ENCODE peak calls at places on chromosome 5, in ten cellular contexts. O is thoracic aorta, Q is ascending aorta, H is prostate gland, T is astrocyte, V is tibial artery, Y is RWPE2, M is heart right ventricle, S is pancreas, K is hepatocyte. E is an unnamed sample. For H3K9me3, the result is how much of the 10 kb centered on the place peaks cover.

GRCh38 chr5:107389769-107390168 is 281.0 kb downstream of the EFNA5 start:
- DNase-seq in O (no peak), Q (no peak), H (no peak), T (no peak), V (no peak), Y (no peak), M (no peak), S (no peak), K (no peak), E (no peak)

GRCh38 chr5:55276771-55277170 is 30.7 kb downstream of the DHX29 start:
- DNase-seq in O (no peak), Q (no peak), H (no peak), T (peak), V (no peak), Y (no peak), M (no peak), S (no peak), K (no peak), E (no peak)

GRCh38 chr5:176173647-176174046 is 64.6 kb upstream of the SIMC1 start:
- DNase-seq in O (no peak), Q (no peak), H (no peak), T (no peak), V (no peak), Y (peak), M (no peak), S (no peak), K (no peak), E (no peak)

GRCh38 chr5:67335391-67335790 is 138.8 kb upstream of the CD180 start:
- DNase-seq in O (no peak), Q (no peak), H (no peak), T (no peak), V (no peak), Y (no peak), M (no peak), S (no peak), K (no peak), E (no peak)

GRCh38 chr5:158382473-158382872 is 523.5 kb upstream of the CLINT1 start:
- DNase-seq in O (peak), Q (peak), H (peak), T (peak), V (peak), Y (peak), M (peak), S (peak), K (peak), E (no peak)

GRCh38 chr5:147408980-147409379 is 100.9 kb downstream of the DPYSL3 start:
- DNase-seq in O (no peak), Q (no peak), H (no peak), T (no peak), V (no peak), Y (no peak), M (no peak), S (no peak), K (no peak), E (no peak)

GRCh38 chr5:148820778-148821395 is 5.5 kb upstream of the ADRB2 start:
- DNase-seq in O (no peak), Q (no peak), H (no peak), T (peak), V (no peak), Y (no peak), M (no peak), S (no peak), K (no peak), E (no peak)

GRCh38 chr5:67059747-67060490 is 136.7 kb downstream of the CD180 start:
- DNase-seq in O (no peak), Q (no peak), H (no peak), T (peak), V (no peak), Y (no peak), M (no peak), S (no peak), K (no peak), E (no peak)

GRCh38 chr5:157561105-157561504 is 14.5 kb downstream of the ADAM19 start:
- DNase-seq in O (no peak), Q (peak), H (no peak), T (peak), V (no peak), Y (no peak), M (peak), S (no peak), K (no peak), E (no peak)

GRCh38 chr5:36301858-36302603 is at the start of gene RANBP3L:
- DNase-seq in O (no peak), Q (no peak), H (peak), T (peak), V (no peak), Y (no peak), M (peak), S (peak), K (peak), E (no peak)

GRCh38 chr5:80957031-80957761 is 3.0 kb upstream of the RASGRF2 start:
- DNase-seq in O (no peak), Q (no peak), H (no peak), T (peak), V (no peak), Y (no peak), M (no peak), S (no peak), K (no peak), E (no peak)

GRCh38 chr5:44538831-44539539 is 149.8 kb upstream of the FGF10 start:
- DNase-seq in O (no peak), Q (no peak), H (no peak), T (no peak), V (no peak), Y (no peak), M (no peak), S (no peak), K (peak), E (no peak)

GRCh38 chr5:73434461-73434860 is 14.1 kb downstream of the FOXD1 start:
- DNase-seq in O (no peak), Q (no peak), H (no peak), T (no peak), V (no peak), Y (no peak), M (no peak), S (no peak), K (no peak), E (no peak)

GRCh38 chr5:163354685-163355084 is 82.7 kb upstream of the CCNG1 start:
- DNase-seq in O (no peak), Q (no peak), H (no peak), T (no peak), V (no peak), Y (no peak), M (no peak), S (no peak), K (no peak), E (no peak)
- H3K27ac ChIP-seq in O (no peak), Q (no peak), H (no peak), T (no peak), V (no peak), Y (no peak), M (peak), S (no peak), K (no peak), E (no peak)

GRCh38 chr5:10521466-10522223 is 42.2 kb upstream of the ANKRD33B start:
- DNase-seq in O (no peak), Q (no peak), H (no peak), T (no peak), V (peak), Y (peak), M (no peak), S (no peak), K (no peak), E (no peak)
- TF ChIP-seq CTCF in O (no peak), Q (no peak), H (no peak), T (peak), V (no peak), Y (peak), M (peak), S (no peak), K (no peak), E (no peak)

DNA sequence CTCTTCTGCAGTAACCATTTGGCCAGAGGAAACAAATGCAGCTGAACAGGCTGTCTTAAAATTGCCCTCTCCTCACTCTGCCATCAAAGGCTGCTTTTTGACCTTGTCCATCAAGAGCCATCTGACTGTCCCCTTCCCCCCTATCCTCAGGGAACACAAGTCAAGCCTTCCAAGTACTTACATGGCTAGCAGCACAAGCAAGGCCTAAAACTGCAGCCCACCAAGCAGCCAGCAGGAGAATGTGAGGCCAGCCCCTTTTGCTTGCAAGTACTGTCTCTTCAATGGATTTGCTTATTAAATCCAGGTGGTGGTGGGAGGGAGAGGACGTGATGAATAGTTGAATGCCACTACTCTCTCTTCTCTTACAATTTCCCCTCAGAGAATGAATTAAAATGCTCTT is 83.5 kb downstream of the HTR1A start:
- DNase-seq in O (no peak), Q (no peak), H (no peak), T (no peak), V (no peak), Y (no peak), M (no peak), S (no peak), K (no peak), E (no peak)
- H3K9me3 ChIP-seq in O (under half), Q (under half), H (under half), T (under half), V (under half), Y (under half), M (under half), S (under half), K (under half), E (under half)

DNA sequence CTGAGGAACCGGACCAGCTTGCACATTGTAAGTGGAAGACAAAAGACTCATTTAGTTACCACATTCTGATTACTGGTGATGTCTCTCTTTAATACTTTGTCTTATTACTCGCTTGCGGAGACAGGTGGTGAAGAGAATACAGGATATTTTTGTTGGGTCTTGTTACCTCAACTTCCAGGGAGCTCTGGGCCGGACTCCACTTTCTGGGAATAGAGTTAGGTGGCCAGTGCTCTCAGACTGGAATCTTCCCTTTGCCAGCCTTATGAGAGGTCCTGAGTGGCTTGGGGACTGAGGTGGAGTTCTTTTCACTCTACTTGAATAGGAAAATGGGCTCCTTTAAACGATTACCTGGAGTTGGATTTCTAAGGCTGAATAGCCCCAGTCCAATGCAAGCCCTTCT is 33.3 kb upstream of the SPRY4 start:
- DNase-seq in O (no peak), Q (no peak), H (no peak), T (no peak), V (no peak), Y (no peak), M (no peak), S (no peak), K (no peak), E (no peak)
- H3K27ac ChIP-seq in O (peak), Q (peak), H (no peak), T (no peak), V (peak), Y (peak), M (peak), S (no peak), K (no peak), E (no peak)

DNA sequence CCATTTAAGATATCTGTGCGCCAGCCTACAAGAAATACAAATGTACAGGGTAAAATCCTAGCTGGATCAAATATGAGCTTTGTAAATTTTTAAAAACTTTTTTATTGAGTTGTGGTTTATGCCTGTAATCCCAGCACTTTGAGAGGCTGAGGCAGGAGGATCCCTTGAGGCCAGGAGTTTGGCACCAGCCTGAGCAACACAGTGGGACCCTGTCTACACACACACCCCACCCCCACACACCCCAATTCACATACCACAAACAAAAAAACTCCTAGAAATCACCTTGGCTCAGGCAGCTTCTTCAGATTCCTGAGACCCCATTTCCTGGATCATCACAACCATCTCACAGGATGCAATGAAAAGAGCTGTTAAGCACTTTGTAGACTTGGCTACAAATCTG is 46.4 kb downstream of the CDK7 start:
- DNase-seq in O (no peak), Q (no peak), H (no peak), T (no peak), V (no peak), Y (no peak), M (no peak), S (no peak), K (no peak), E (no peak)
- TF ChIP-seq CTCF in O (no peak), Q (no peak), H (no peak), T (no peak), V (no peak), Y (no peak), M (no peak), S (no peak), K (no peak), E (no peak)

GRCh38 chr5:65951330-65951729 is 25.0 kb downstream of the ERBIN start:
- DNase-seq in O (no peak), Q (no peak), H (no peak), T (no peak), V (no peak), Y (no peak), M (no peak), S (no peak), K (no peak), E (no peak)
- H3K9me3 ChIP-seq in O (under half), Q (under half), H (under half), T (under half), V (under half), Y (under half), M (under half), S (under half), K (under half), E (under half)

GRCh38 chr5:3142261-3143027 is 391.0 kb upstream of the IRX2 start:
- DNase-seq in O (no peak), Q (no peak), H (no peak), T (no peak), V (no peak), Y (no peak), M (no peak), S (no peak), K (no peak), E (no peak)

GRCh38 chr5:3145641-3146040 is 394.2 kb upstream of the IRX2 start:
- DNase-seq in O (no peak), Q (no peak), H (no peak), T (no peak), V (no peak), Y (no peak), M (no peak), S (no peak), K (no peak), E (no peak)

GRCh38 chr5:3139596-3139995 is 388.1 kb upstream of the IRX2 start:
- DNase-seq in O (no peak), Q (no peak), H (no peak), T (peak), V (no peak), Y (no peak), M (no peak), S (no peak), K (no peak), E (no peak)

GRCh38 chr5:3140117-3140516 is 388.6 kb upstream of the IRX2 start:
- DNase-seq in O (no peak), Q (no peak), H (no peak), T (no peak), V (no peak), Y (no peak), M (no peak), S (no peak), K (no peak), E (no peak)

GRCh38 chr5:3143382-3143781 is 391.9 kb upstream of the IRX2 start:
- DNase-seq in O (no peak), Q (no peak), H (no peak), T (no peak), V (no peak), Y (no peak), M (no peak), S (no peak), K (no peak), E (no peak)
- H3K27ac ChIP-seq in O (no peak), Q (no peak), H (no peak), T (no peak), V (no peak), Y (no peak), M (no peak), S (no peak), K (no peak), E (no peak)